ENCODE peak calls at places on chromosomes 2 and 18, in nine cellular contexts. One of them, this sample, is unnamed.

GRCh38 chr2:79938648-79939047 is 365.9 kb downstream of the LRRTM1 start:
- DNase-seq in caudate nucleus: no peak
- DNase-seq in AG04449: no peak
- DNase-seq in progenitor cell of endocrine pancreas: no peak
- DNase-seq in activated effector memory CD4-positive, alpha-beta T cell treated with Interleukin-2 at 50 U/mL for 16 hours: no peak
- DNase-seq in lower lobe of right lung: no peak
- DNase-seq in Caki2: no peak
- DNase-seq in sigmoid colon: no peak
- DNase-seq in M059J: no peak
- DNase-seq in this sample: no peak

GRCh38 chr2:178404380-178404767 is 46.6 kb downstream of the PRKRA start:
- DNase-seq in caudate nucleus: no peak
- DNase-seq in AG04449: no peak
- DNase-seq in progenitor cell of endocrine pancreas: no peak
- DNase-seq in activated effector memory CD4-positive, alpha-beta T cell treated with Interleukin-2 at 50 U/mL for 16 hours: no peak
- DNase-seq in lower lobe of right lung: no peak
- DNase-seq in Caki2: no peak
- DNase-seq in sigmoid colon: no peak
- DNase-seq in M059J: peak
- DNase-seq in this sample: peak

GRCh38 chr2:202002381-202002780 is 31.3 kb upstream of the FZD7 start:
- DNase-seq in caudate nucleus: no peak
- DNase-seq in AG04449: no peak
- DNase-seq in progenitor cell of endocrine pancreas: no peak
- DNase-seq in activated effector memory CD4-positive, alpha-beta T cell treated with Interleukin-2 at 50 U/mL for 16 hours: no peak
- DNase-seq in lower lobe of right lung: no peak
- DNase-seq in Caki2: no peak
- DNase-seq in sigmoid colon: no peak
- DNase-seq in M059J: no peak
- DNase-seq in this sample: no peak

GRCh38 chr2:25479761-25480160 is 138.0 kb upstream of the DNMT3A start:
- DNase-seq in caudate nucleus: no peak
- DNase-seq in AG04449: no peak
- DNase-seq in progenitor cell of endocrine pancreas: no peak
- DNase-seq in activated effector memory CD4-positive, alpha-beta T cell treated with Interleukin-2 at 50 U/mL for 16 hours: no peak
- DNase-seq in lower lobe of right lung: no peak
- DNase-seq in Caki2: no peak
- DNase-seq in sigmoid colon: no peak
- DNase-seq in M059J: no peak
- DNase-seq in this sample: peak

GRCh38 chr18:59908790-59909189 is 9.0 kb downstream of the PMAIP1 start:
- DNase-seq in caudate nucleus: no peak
- DNase-seq in AG04449: no peak
- DNase-seq in progenitor cell of endocrine pancreas: no peak
- DNase-seq in activated effector memory CD4-positive, alpha-beta T cell treated with Interleukin-2 at 50 U/mL for 16 hours: no peak
- DNase-seq in lower lobe of right lung: no peak
- DNase-seq in Caki2: no peak
- DNase-seq in sigmoid colon: no peak
- DNase-seq in M059J: peak
- DNase-seq in this sample: no peak

GRCh38 chr2:201358684-201359083 is 1.5 kb upstream of the FLACC1 start:
- DNase-seq in caudate nucleus: no peak
- DNase-seq in AG04449: peak
- DNase-seq in progenitor cell of endocrine pancreas: no peak
- DNase-seq in activated effector memory CD4-positive, alpha-beta T cell treated with Interleukin-2 at 50 U/mL for 16 hours: no peak
- DNase-seq in lower lobe of right lung: no peak
- DNase-seq in Caki2: no peak
- DNase-seq in sigmoid colon: no peak
- DNase-seq in M059J: peak
- DNase-seq in this sample: peak

GRCh38 chr2:106847366-106847765 is 38.6 kb downstream of the ST6GAL2 start:
- DNase-seq in caudate nucleus: no peak
- DNase-seq in AG04449: no peak
- DNase-seq in progenitor cell of endocrine pancreas: no peak
- DNase-seq in activated effector memory CD4-positive, alpha-beta T cell treated with Interleukin-2 at 50 U/mL for 16 hours: no peak
- DNase-seq in lower lobe of right lung: no peak
- DNase-seq in Caki2: no peak
- DNase-seq in sigmoid colon: no peak
- DNase-seq in M059J: no peak
- DNase-seq in this sample: no peak

GRCh38 chr2:109528811-109529501 is 84.8 kb downstream of the SEPTIN10 start:
- DNase-seq in caudate nucleus: no peak
- DNase-seq in AG04449: no peak
- DNase-seq in progenitor cell of endocrine pancreas: no peak
- DNase-seq in activated effector memory CD4-positive, alpha-beta T cell treated with Interleukin-2 at 50 U/mL for 16 hours: no peak
- DNase-seq in lower lobe of right lung: no peak
- DNase-seq in Caki2: no peak
- DNase-seq in sigmoid colon: peak
- DNase-seq in M059J: no peak
- DNase-seq in this sample: peak

GRCh38 chr18:22846088-22846683 is 86.9 kb upstream of the RBBP8 start:
- DNase-seq in caudate nucleus: no peak
- DNase-seq in AG04449: no peak
- DNase-seq in progenitor cell of endocrine pancreas: no peak
- DNase-seq in activated effector memory CD4-positive, alpha-beta T cell treated with Interleukin-2 at 50 U/mL for 16 hours: no peak
- DNase-seq in lower lobe of right lung: no peak
- DNase-seq in Caki2: no peak
- DNase-seq in sigmoid colon: no peak
- DNase-seq in M059J: peak
- DNase-seq in this sample: no peak

GRCh38 chr2:149972039-149972438 is 384.5 kb upstream of the MMADHC start:
- DNase-seq in caudate nucleus: no peak
- DNase-seq in AG04449: no peak
- DNase-seq in progenitor cell of endocrine pancreas: no peak
- DNase-seq in activated effector memory CD4-positive, alpha-beta T cell treated with Interleukin-2 at 50 U/mL for 16 hours: no peak
- DNase-seq in lower lobe of right lung: no peak
- DNase-seq in Caki2: no peak
- DNase-seq in sigmoid colon: no peak
- DNase-seq in M059J: no peak
- DNase-seq in this sample: no peak

GRCh38 chr2:19736191-19736831 is 165.5 kb downstream of the TTC32 start:
- DNase-seq in caudate nucleus: no peak
- DNase-seq in AG04449: no peak
- DNase-seq in progenitor cell of endocrine pancreas: no peak
- DNase-seq in activated effector memory CD4-positive, alpha-beta T cell treated with Interleukin-2 at 50 U/mL for 16 hours: no peak
- DNase-seq in lower lobe of right lung: no peak
- DNase-seq in Caki2: no peak
- DNase-seq in sigmoid colon: no peak
- DNase-seq in M059J: no peak
- DNase-seq in this sample: no peak

GRCh38 chr2:169393068-169393590 is 30.8 kb upstream of the LRP2 start:
- DNase-seq in caudate nucleus: no peak
- DNase-seq in AG04449: no peak
- DNase-seq in progenitor cell of endocrine pancreas: no peak
- DNase-seq in activated effector memory CD4-positive, alpha-beta T cell treated with Interleukin-2 at 50 U/mL for 16 hours: no peak
- DNase-seq in lower lobe of right lung: no peak
- DNase-seq in Caki2: no peak
- DNase-seq in sigmoid colon: no peak
- DNase-seq in M059J: peak
- DNase-seq in this sample: peak

GRCh38 chr2:30963184-30963583 is 155.9 kb upstream of the CAPN13 start:
- DNase-seq in caudate nucleus: no peak
- DNase-seq in AG04449: no peak
- DNase-seq in progenitor cell of endocrine pancreas: no peak
- DNase-seq in activated effector memory CD4-positive, alpha-beta T cell treated with Interleukin-2 at 50 U/mL for 16 hours: no peak
- DNase-seq in lower lobe of right lung: no peak
- DNase-seq in Caki2: no peak
- DNase-seq in sigmoid colon: no peak
- DNase-seq in M059J: no peak
- DNase-seq in this sample: no peak

GRCh38 chr2:118492335-118492734 is 355.1 kb downstream of the EN1 start:
- DNase-seq in caudate nucleus: no peak
- DNase-seq in AG04449: no peak
- DNase-seq in progenitor cell of endocrine pancreas: no peak
- DNase-seq in activated effector memory CD4-positive, alpha-beta T cell treated with Interleukin-2 at 50 U/mL for 16 hours: no peak
- DNase-seq in lower lobe of right lung: no peak
- DNase-seq in Caki2: no peak
- DNase-seq in sigmoid colon: no peak
- DNase-seq in M059J: no peak
- DNase-seq in this sample: peak

GRCh38 chr18:26383454-26384270 is 157.4 kb downstream of the TAF4B start:
- DNase-seq in caudate nucleus: no peak
- DNase-seq in AG04449: no peak
- DNase-seq in progenitor cell of endocrine pancreas: no peak
- DNase-seq in activated effector memory CD4-positive, alpha-beta T cell treated with Interleukin-2 at 50 U/mL for 16 hours: no peak
- DNase-seq in lower lobe of right lung: no peak
- DNase-seq in Caki2: peak
- DNase-seq in sigmoid colon: no peak
- DNase-seq in M059J: peak
- DNase-seq in this sample: no peak

GRCh38 chr2:37781028-37781427 is 109.6 kb upstream of the CDC42EP3 start:
- DNase-seq in caudate nucleus: no peak
- DNase-seq in AG04449: no peak
- DNase-seq in progenitor cell of endocrine pancreas: no peak
- DNase-seq in activated effector memory CD4-positive, alpha-beta T cell treated with Interleukin-2 at 50 U/mL for 16 hours: no peak
- DNase-seq in lower lobe of right lung: no peak
- DNase-seq in Caki2: no peak
- DNase-seq in sigmoid colon: no peak
- DNase-seq in M059J: peak
- DNase-seq in this sample: no peak

GRCh38 chr2:115691409-115691808 is 1249.0 kb downstream of the DPP10 start:
- DNase-seq in caudate nucleus: no peak
- DNase-seq in AG04449: no peak
- DNase-seq in progenitor cell of endocrine pancreas: no peak
- DNase-seq in activated effector memory CD4-positive, alpha-beta T cell treated with Interleukin-2 at 50 U/mL for 16 hours: no peak
- DNase-seq in lower lobe of right lung: no peak
- DNase-seq in Caki2: no peak
- DNase-seq in sigmoid colon: no peak
- DNase-seq in M059J: no peak
- DNase-seq in this sample: no peak

GRCh38 chr2:126910637-126911036 is 11.9 kb downstream of the TEX51 start:
- DNase-seq in caudate nucleus: no peak
- DNase-seq in AG04449: no peak
- DNase-seq in progenitor cell of endocrine pancreas: no peak
- DNase-seq in activated effector memory CD4-positive, alpha-beta T cell treated with Interleukin-2 at 50 U/mL for 16 hours: no peak
- DNase-seq in lower lobe of right lung: no peak
- DNase-seq in Caki2: no peak
- DNase-seq in sigmoid colon: no peak
- DNase-seq in M059J: no peak
- DNase-seq in this sample: no peak

GRCh38 chr2:175234153-175234552 is 52.6 kb upstream of the ATP5MC3 start:
- DNase-seq in caudate nucleus: no peak
- DNase-seq in AG04449: no peak
- DNase-seq in progenitor cell of endocrine pancreas: no peak
- DNase-seq in activated effector memory CD4-positive, alpha-beta T cell treated with Interleukin-2 at 50 U/mL for 16 hours: no peak
- DNase-seq in lower lobe of right lung: no peak
- DNase-seq in Caki2: peak
- DNase-seq in sigmoid colon: no peak
- DNase-seq in M059J: peak
- DNase-seq in this sample: no peak

GRCh38 chr2:10497797-10498251 is 49.7 kb upstream of the ODC1 start:
- DNase-seq in caudate nucleus: no peak
- DNase-seq in AG04449: no peak
- DNase-seq in progenitor cell of endocrine pancreas: no peak
- DNase-seq in activated effector memory CD4-positive, alpha-beta T cell treated with Interleukin-2 at 50 U/mL for 16 hours: peak
- DNase-seq in lower lobe of right lung: no peak
- DNase-seq in Caki2: peak
- DNase-seq in sigmoid colon: no peak
- DNase-seq in M059J: peak
- DNase-seq in this sample: peak

GRCh38 chr18:9475643-9476580 is 599 bp downstream of the RALBP1 start:
- DNase-seq in caudate nucleus: no peak
- DNase-seq in AG04449: no peak
- DNase-seq in progenitor cell of endocrine pancreas: no peak
- DNase-seq in activated effector memory CD4-positive, alpha-beta T cell treated with Interleukin-2 at 50 U/mL for 16 hours: no peak
- DNase-seq in lower lobe of right lung: no peak
- DNase-seq in Caki2: peak
- DNase-seq in sigmoid colon: no peak
- DNase-seq in M059J: peak
- DNase-seq in this sample: peak

GRCh38 chr2:237073552-237073951 is 12.1 kb upstream of the COPS8 start:
- DNase-seq in caudate nucleus: no peak
- DNase-seq in AG04449: peak
- DNase-seq in progenitor cell of endocrine pancreas: no peak
- DNase-seq in activated effector memory CD4-positive, alpha-beta T cell treated with Interleukin-2 at 50 U/mL for 16 hours: no peak
- DNase-seq in lower lobe of right lung: no peak
- DNase-seq in Caki2: no peak
- DNase-seq in sigmoid colon: no peak
- DNase-seq in M059J: peak
- DNase-seq in this sample: peak

GRCh38 chr2:10452956-10453885 is 5.1 kb upstream of the ODC1 start:
- DNase-seq in caudate nucleus: no peak
- DNase-seq in AG04449: no peak
- DNase-seq in progenitor cell of endocrine pancreas: no peak
- DNase-seq in activated effector memory CD4-positive, alpha-beta T cell treated with Interleukin-2 at 50 U/mL for 16 hours: no peak
- DNase-seq in lower lobe of right lung: peak
- DNase-seq in Caki2: no peak
- DNase-seq in sigmoid colon: no peak
- DNase-seq in M059J: no peak
- DNase-seq in this sample: no peak

GRCh38 chr2:10864888-10865551 is 46.7 kb upstream of the KCNF1 start:
- DNase-seq in caudate nucleus: no peak
- DNase-seq in AG04449: no peak
- DNase-seq in progenitor cell of endocrine pancreas: no peak
- DNase-seq in activated effector memory CD4-positive, alpha-beta T cell treated with Interleukin-2 at 50 U/mL for 16 hours: no peak
- DNase-seq in lower lobe of right lung: no peak
- DNase-seq in Caki2: no peak
- DNase-seq in sigmoid colon: no peak
- DNase-seq in M059J: no peak
- DNase-seq in this sample: no peak

GRCh38 chr2:7031424-7032245 is 114.4 kb downstream of the RNF144A start:
- DNase-seq in caudate nucleus: no peak
- DNase-seq in AG04449: no peak
- DNase-seq in progenitor cell of endocrine pancreas: no peak
- DNase-seq in activated effector memory CD4-positive, alpha-beta T cell treated with Interleukin-2 at 50 U/mL for 16 hours: peak
- DNase-seq in lower lobe of right lung: peak
- DNase-seq in Caki2: peak
- DNase-seq in sigmoid colon: peak
- DNase-seq in M059J: peak
- DNase-seq in this sample: peak

GRCh38 chr2:95077893-95078603 is 43.6 kb downstream of the MRPS5 start:
- DNase-seq in caudate nucleus: no peak
- DNase-seq in AG04449: no peak
- DNase-seq in progenitor cell of endocrine pancreas: no peak
- DNase-seq in activated effector memory CD4-positive, alpha-beta T cell treated with Interleukin-2 at 50 U/mL for 16 hours: no peak
- DNase-seq in lower lobe of right lung: no peak
- DNase-seq in Caki2: no peak
- DNase-seq in sigmoid colon: no peak
- DNase-seq in M059J: no peak
- DNase-seq in this sample: no peak

GRCh38 chr2:98158305-98158704 is 71.3 kb downstream of the VWA3B start:
- DNase-seq in caudate nucleus: no peak
- DNase-seq in AG04449: no peak
- DNase-seq in progenitor cell of endocrine pancreas: no peak
- DNase-seq in activated effector memory CD4-positive, alpha-beta T cell treated with Interleukin-2 at 50 U/mL for 16 hours: no peak
- DNase-seq in lower lobe of right lung: no peak
- DNase-seq in Caki2: no peak
- DNase-seq in sigmoid colon: no peak
- DNase-seq in M059J: no peak
- DNase-seq in this sample: no peak

GRCh38 chr18:6624729-6625308 is 104.7 kb upstream of the ARHGAP28 start:
- DNase-seq in caudate nucleus: no peak
- DNase-seq in AG04449: no peak
- DNase-seq in progenitor cell of endocrine pancreas: no peak
- DNase-seq in activated effector memory CD4-positive, alpha-beta T cell treated with Interleukin-2 at 50 U/mL for 16 hours: no peak
- DNase-seq in lower lobe of right lung: no peak
- DNase-seq in Caki2: no peak
- DNase-seq in sigmoid colon: no peak
- DNase-seq in M059J: peak
- DNase-seq in this sample: no peak

GRCh38 chr2:54531558-54531957 is 75.4 kb downstream of the SPTBN1 start:
- DNase-seq in caudate nucleus: no peak
- DNase-seq in AG04449: no peak
- DNase-seq in progenitor cell of endocrine pancreas: no peak
- DNase-seq in activated effector memory CD4-positive, alpha-beta T cell treated with Interleukin-2 at 50 U/mL for 16 hours: no peak
- DNase-seq in lower lobe of right lung: no peak
- DNase-seq in Caki2: peak
- DNase-seq in sigmoid colon: no peak
- DNase-seq in M059J: peak
- DNase-seq in this sample: peak

GRCh38 chr2:28509361-28509760 is 13.5 kb downstream of the PLB1 start:
- DNase-seq in caudate nucleus: no peak
- DNase-seq in AG04449: no peak
- DNase-seq in progenitor cell of endocrine pancreas: no peak
- DNase-seq in activated effector memory CD4-positive, alpha-beta T cell treated with Interleukin-2 at 50 U/mL for 16 hours: no peak
- DNase-seq in lower lobe of right lung: no peak
- DNase-seq in Caki2: no peak
- DNase-seq in sigmoid colon: no peak
- DNase-seq in M059J: no peak
- DNase-seq in this sample: no peak

GRCh38 chr2:88865801-88866353 is 174.4 kb downstream of the RPIA start:
- DNase-seq in caudate nucleus: no peak
- DNase-seq in AG04449: no peak
- DNase-seq in progenitor cell of endocrine pancreas: no peak
- DNase-seq in activated effector memory CD4-positive, alpha-beta T cell treated with Interleukin-2 at 50 U/mL for 16 hours: no peak
- DNase-seq in lower lobe of right lung: no peak
- DNase-seq in Caki2: no peak
- DNase-seq in sigmoid colon: no peak
- DNase-seq in M059J: no peak
- DNase-seq in this sample: peak